ENCODE peak calls at places on chromosomes 4 and X, in five cellular contexts. T is fibroblast of lung, R is endodermal cell, Z is heart right ventricle, J is tibial artery. X is an unnamed sample.
A peak's percentile ranks its signal among the peaks of the same experiment; 100 is the strongest.

GRCh38 chr4:100797791-100798190 is 280.0 kb upstream of the EMCN start:
- DNase-seq in T (no peak), R (no peak), Z (no peak), J (no peak), X (no peak)

GRCh38 chr4:74578329-74578728 is 133.4 kb downstream of the AREG start:
- DNase-seq in T (no peak), R (no peak), Z (no peak), J (no peak), X (no peak)

GRCh38 chr4:149498246-149498645 is 317.4 kb downstream of the IQCM start:
- DNase-seq in T (no peak), R (no peak), Z (no peak), J (no peak), X (no peak)

GRCh38 chr4:28093071-28093470 is 1232.4 kb downstream of the STIM2 start:
- DNase-seq in T (no peak), R (no peak), Z (no peak), J (no peak), X (no peak)

GRCh38 chrX:65241059-65241721 is 264.9 kb upstream of the ZC4H2 start:
- DNase-seq in T (no peak), R (peak; percentile 44), Z (no peak), J (no peak), X (no peak)

GRCh38 chrX:120736989-120737388 is 107.1 kb upstream of the C1GALT1C1 start:
- DNase-seq in T (no peak), R (no peak), Z (no peak), J (no peak), X (no peak)

GRCh38 chr4:6319530-6320150 is 50.0 kb downstream of the WFS1 start:
- DNase-seq in T (no peak), R (no peak), Z (no peak), J (no peak), X (no peak)

GRCh38 chr4:107876096-107876495 is 51.4 kb downstream of the SGMS2 start:
- DNase-seq in T (no peak), R (no peak), Z (no peak), J (no peak), X (no peak)

GRCh38 chrX:44344194-44344593 is 722 bp upstream of the EFHC2 start:
- DNase-seq in T (no peak), R (peak; percentile 41), Z (no peak), J (no peak), X (no peak)

GRCh38 chr4:114184901-114185300 is 205.5 kb upstream of the ARSJ start:
- DNase-seq in T (no peak), R (no peak), Z (no peak), J (no peak), X (no peak)

GRCh38 chr4:2879026-2879425 is 35.4 kb downstream of the ADD1 start:
- DNase-seq in T (no peak), R (no peak), Z (no peak), J (no peak), X (no peak)

GRCh38 chr4:91826186-91826585 is 477.6 kb upstream of the GRID2 start:
- DNase-seq in T (no peak), R (no peak), Z (no peak), J (no peak), X (peak; percentile 89)

GRCh38 chr4:24547979-24548378 is 36.4 kb downstream of the DHX15 start:
- DNase-seq in T (no peak), R (no peak), Z (no peak), J (no peak), X (no peak)

GRCh38 chr4:84582988-84583870 is at the start of gene CDS1:
- DNase-seq in T (no peak), R (peak; percentile 85), Z (no peak), J (peak; percentile 63), X (peak; percentile 32)

GRCh38 chr4:125368684-125369083 is 53.9 kb downstream of the FAT4 start:
- DNase-seq in T (peak; percentile 92), R (no peak), Z (no peak), J (no peak), X (peak; percentile 25)

GRCh38 chrX:17441965-17442364 is 67.0 kb downstream of the NHS start:
- DNase-seq in T (peak; percentile 39), R (no peak), Z (no peak), J (no peak), X (peak; percentile 70)

DNA sequence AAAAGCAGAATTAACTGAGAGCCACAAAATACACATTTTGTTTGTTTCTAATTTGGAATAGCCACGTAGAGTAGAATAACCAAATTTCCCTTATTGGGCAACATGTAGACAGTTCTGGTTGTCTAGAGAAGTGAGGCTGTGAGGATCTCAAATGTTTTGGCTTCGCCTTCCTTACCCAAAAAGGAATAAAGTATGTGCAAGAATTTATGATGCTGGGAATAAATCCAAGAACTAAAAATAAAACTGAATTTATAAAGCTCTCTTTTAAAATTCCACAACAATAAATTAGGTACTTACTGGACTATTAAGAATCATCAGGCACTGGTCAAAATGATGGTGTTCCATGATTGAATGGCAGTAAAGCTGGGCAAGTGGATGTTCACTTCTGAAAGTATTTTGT is 117.9 kb downstream of the PDE5A start:
- DNase-seq in T (peak; percentile 63), R (no peak), Z (no peak), J (no peak), X (no peak)
- H3K4me1 ChIP-seq in T (peaks cover 10% of the 10 kb centered on the region), R (no peaks in the 10 kb centered on the region), Z (peaks cover 4% of the 10 kb centered on the region), J (peaks cover 6% of the 10 kb centered on the region), X (no peaks in the 10 kb centered on the region)

DNA sequence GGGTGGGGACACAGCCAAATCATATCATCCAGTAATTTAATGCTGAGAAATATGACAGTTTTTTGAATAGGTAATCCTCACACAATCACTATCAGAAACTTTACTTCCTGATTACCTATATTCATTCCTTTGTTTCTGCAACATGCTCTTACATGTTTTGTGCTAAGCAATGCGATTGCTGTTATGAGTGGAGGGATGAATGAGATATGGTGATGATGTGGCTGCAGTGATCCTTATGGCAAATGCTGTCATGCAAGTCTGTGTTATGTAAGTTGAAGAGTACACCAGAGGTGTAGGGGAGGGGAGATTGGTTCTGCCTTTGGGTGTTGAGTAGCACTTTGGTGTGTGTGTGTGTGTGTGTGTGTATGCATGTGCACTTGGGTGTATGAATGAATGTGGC is 14.6 kb downstream of the HERC3 start:
- DNase-seq in T (no peak), R (no peak), Z (no peak), J (no peak), X (peak; percentile 92)
- H3K27ac ChIP-seq in T (no peak overlapping the region), R (no peak overlapping the region), Z (no peak overlapping the region), J (no peak overlapping the region), X (peak overlapping the region; percentile 80)

DNA sequence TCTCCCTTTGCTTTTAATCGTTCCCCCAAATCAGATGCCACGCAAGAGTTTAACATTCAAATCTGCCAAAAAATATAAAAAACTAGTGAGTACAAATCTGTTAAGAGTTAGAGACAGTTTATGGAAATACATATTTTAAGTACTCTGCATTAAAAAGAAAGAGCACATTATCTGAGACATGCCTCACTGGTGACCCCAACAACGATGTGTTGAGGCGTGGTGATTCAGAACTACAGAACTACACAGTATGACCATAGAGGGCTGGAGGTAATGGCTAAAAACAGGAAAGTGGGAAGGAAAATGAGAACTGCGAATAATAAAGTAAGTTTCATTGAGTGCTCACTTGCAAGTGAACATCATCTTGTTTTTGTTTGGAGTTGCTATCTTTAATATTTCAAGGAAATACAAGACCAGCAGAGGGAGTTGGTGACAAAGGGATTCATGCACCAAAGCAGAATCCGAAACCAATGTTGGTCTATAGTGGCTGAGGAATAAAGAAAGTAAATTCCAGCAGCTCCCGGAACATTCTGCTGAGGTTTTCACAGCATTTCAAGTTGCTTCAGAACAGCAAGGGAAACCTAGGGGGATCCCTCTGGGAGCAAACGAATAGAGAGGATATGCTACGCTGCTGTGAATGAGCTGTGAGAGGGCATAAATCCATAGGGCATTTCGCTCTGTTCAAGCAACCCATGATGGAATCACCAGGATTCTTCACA is 92.2 kb downstream of the DCHS2 start:
- DNase-seq in T (peak; percentile 66), R (no peak), Z (no peak), J (no peak), X (peak; percentile 37)
- TF ChIP-seq CTCF in T (peak; percentile 36), R (peak; percentile 58), Z (no peak), J (peak; percentile 29), X (peak; percentile 59)

DNA sequence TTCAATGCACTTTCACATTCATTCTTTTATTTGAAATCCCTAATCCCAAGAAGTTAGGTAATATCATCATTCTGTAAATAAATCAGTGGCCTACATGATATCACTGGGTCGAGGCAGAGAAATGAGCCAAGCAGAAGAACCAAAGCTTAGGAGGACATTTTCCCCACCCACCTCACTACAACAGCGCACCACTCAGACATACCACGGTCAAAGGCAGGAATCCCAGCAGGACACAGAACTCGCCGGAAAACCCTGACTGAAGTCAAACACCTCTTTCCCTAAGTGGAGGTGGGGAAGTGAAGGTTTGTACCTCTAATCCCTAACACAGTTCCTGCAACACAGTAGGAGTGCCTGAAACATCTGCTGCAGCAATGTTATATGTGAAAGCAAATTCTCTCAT is 21.5 kb downstream of the RELL1 start:
- DNase-seq in T (no peak), R (peak; percentile 76), Z (no peak), J (no peak), X (no peak)
- H3K4me1 ChIP-seq in T (peaks cover 25% of the 10 kb centered on the region), R (peaks cover 15% of the 10 kb centered on the region), Z (peaks cover 73% of the 10 kb centered on the region), J (peaks cover 44% of the 10 kb centered on the region), X (peaks cover 33% of the 10 kb centered on the region)

DNA sequence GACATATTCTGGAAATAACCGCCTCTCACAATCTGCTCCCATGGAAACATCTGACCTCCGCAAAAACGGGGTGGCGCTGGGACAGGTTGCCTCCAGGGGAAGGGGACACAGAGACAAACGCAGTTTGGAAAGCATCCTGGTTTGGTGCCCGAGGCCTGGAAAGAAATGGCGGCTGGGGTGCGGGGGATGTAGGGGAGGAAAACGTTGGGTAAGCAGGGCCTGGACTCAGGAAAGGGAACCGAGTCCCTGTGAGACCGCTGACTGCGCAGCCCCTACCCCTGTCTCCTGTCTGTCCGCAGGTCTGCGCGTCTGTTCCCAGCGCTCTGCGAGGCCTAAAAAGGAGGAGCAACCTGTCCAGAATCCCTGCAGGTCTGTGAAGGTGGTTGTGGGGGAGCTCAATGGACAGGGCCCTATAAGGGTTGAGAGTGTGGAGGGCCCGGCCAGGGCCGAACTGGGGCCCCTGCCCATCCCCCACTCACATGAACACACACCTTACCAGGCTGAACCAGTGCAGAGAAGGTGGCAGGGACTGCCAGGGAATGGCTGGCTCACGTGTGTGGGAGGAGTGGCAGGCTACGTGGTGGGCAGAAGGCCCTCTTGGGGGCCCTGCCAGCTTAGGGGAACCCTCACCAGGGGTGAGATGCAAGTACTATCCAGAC is 671 bp downstream of the TCEAL3 start:
- DNase-seq in T (no peak), R (peak; percentile 67), Z (peak; percentile 9), J (peak; percentile 65), X (no peak)
- H3K27ac ChIP-seq in T (peak overlapping the region; percentile 89), R (no peak overlapping the region), Z (peak overlapping the region; percentile 88), J (peak overlapping the region; percentile 93), X (peak overlapping the region; percentile 66)

GRCh38 chrX:70422886-70423336 is at the start of gene GDPD2:
- DNase-seq in T (peak; percentile 12), R (peak; percentile 90), Z (no peak), J (no peak), X (no peak)
- TF ChIP-seq CTCF in T (no peak), R (peak; percentile 64), Z (no peak), J (peak; percentile 8), X (peak; percentile 47)

GRCh38 chr4:53537606-53538005 is 53.7 kb downstream of the LNX1 start:
- DNase-seq in T (no peak), R (no peak), Z (no peak), J (no peak), X (peak; percentile 38)

GRCh38 chr4:53536328-53536727 is 55.0 kb downstream of the LNX1 start:
- DNase-seq in T (no peak), R (no peak), Z (no peak), J (no peak), X (no peak)

GRCh38 chr4:53545942-53546581 is 45.2 kb downstream of the LNX1 start:
- DNase-seq in T (no peak), R (no peak), Z (no peak), J (no peak), X (no peak)

GRCh38 chr4:53545238-53545637 is 46.0 kb downstream of the LNX1 start:
- DNase-seq in T (no peak), R (no peak), Z (no peak), J (no peak), X (no peak)

GRCh38 chr4:53541577-53542206 is 49.6 kb downstream of the LNX1 start:
- DNase-seq in T (peak; percentile 95), R (no peak), Z (no peak), J (no peak), X (peak; percentile 80)
- H3K4me1 ChIP-seq in T (peaks cover 22% of the 10 kb centered on the region), R (no peaks in the 10 kb centered on the region), Z (peaks cover 15% of the 10 kb centered on the region), J (peaks cover 4% of the 10 kb centered on the region), X (peaks cover 34% of the 10 kb centered on the region)

X was measured in foreskin keratinocyte.